ENCODE peak calls at places on chromosomes 6 and 20, in four cellular contexts. One of them, this sample, is unnamed.

GRCh38 chr6:134195164-134195906 is 122.6 kb downstream of the SGK1 start:
- DNase-seq in MV-4-11: no peak
- DNase-seq in HCT116: no peak
- DNase-seq in Ammon's horn: no peak
- DNase-seq in this sample: no peak

GRCh38 chr20:32141465-32141980 is 32.0 kb downstream of the TM9SF4 start:
- DNase-seq in MV-4-11: no peak
- DNase-seq in HCT116: no peak
- DNase-seq in Ammon's horn: no peak
- DNase-seq in this sample: no peak

GRCh38 chr20:23654005-23654404 is 16.2 kb upstream of the CST3 start:
- DNase-seq in MV-4-11: no peak
- DNase-seq in HCT116: no peak
- DNase-seq in Ammon's horn: no peak
- DNase-seq in this sample: no peak

GRCh38 chr6:130293800-130294199 is 71.0 kb upstream of the SAMD3 start:
- DNase-seq in MV-4-11: peak; percentile 27
- DNase-seq in HCT116: peak; percentile 45
- DNase-seq in Ammon's horn: peak; percentile 27
- DNase-seq in this sample: peak; percentile 68

GRCh38 chr6:166173292-166173951 is 5.8 kb upstream of the TBXT start:
- DNase-seq in MV-4-11: peak; percentile 39
- DNase-seq in HCT116: peak; percentile 13
- DNase-seq in Ammon's horn: no peak
- DNase-seq in this sample: no peak

GRCh38 chr20:19433371-19434316 is 221.2 kb downstream of the SLC24A3 start:
- DNase-seq in MV-4-11: peak; percentile 74
- DNase-seq in HCT116: no peak
- DNase-seq in Ammon's horn: no peak
- DNase-seq in this sample: no peak

GRCh38 chr6:9801255-9801757 is 613.6 kb downstream of the TFAP2A start:
- DNase-seq in MV-4-11: no peak
- DNase-seq in HCT116: no peak
- DNase-seq in Ammon's horn: no peak
- DNase-seq in this sample: no peak

GRCh38 chr20:43955244-43956191 is 40.9 kb downstream of the TOX2 start:
- DNase-seq in MV-4-11: peak; percentile 88
- DNase-seq in HCT116: peak; percentile 87
- DNase-seq in Ammon's horn: no peak
- DNase-seq in this sample: peak; percentile 98

GRCh38 chr6:43074847-43075741 is 1.0 kb upstream of the PTK7 start:
- DNase-seq in MV-4-11: no peak
- DNase-seq in HCT116: no peak
- DNase-seq in Ammon's horn: no peak
- DNase-seq in this sample: no peak

GRCh38 chr6:25026723-25027122 is 91.0 kb upstream of the RIPOR2 start:
- DNase-seq in MV-4-11: no peak
- DNase-seq in HCT116: no peak
- DNase-seq in Ammon's horn: no peak
- DNase-seq in this sample: no peak

GRCh38 chr6:136212616-136213396 is 37.3 kb downstream of the MTFR2 start:
- DNase-seq in MV-4-11: no peak
- DNase-seq in HCT116: no peak
- DNase-seq in Ammon's horn: no peak
- DNase-seq in this sample: no peak

GRCh38 chr6:45946887-45947286 is 68.8 kb downstream of the CLIC5 start:
- DNase-seq in MV-4-11: no peak
- DNase-seq in HCT116: no peak
- DNase-seq in Ammon's horn: no peak
- DNase-seq in this sample: no peak

GRCh38 chr6:112007254-112007653 is 46.6 kb upstream of the CCN6 start:
- DNase-seq in MV-4-11: no peak
- DNase-seq in HCT116: no peak
- DNase-seq in Ammon's horn: no peak
- DNase-seq in this sample: no peak

This sample was measured in SW 1271.